ENCODE peak calls at places on chromosomes 4 and X, in nine cellular contexts. One of them, this sample, is unnamed.

GRCh38 chr4:124650614-124651013 is 61.9 kb downstream of the ANKRD50 start:
- DNase-seq in K562: no peak
- DNase-seq in Calu3: no peak
- DNase-seq in A172: no peak
- DNase-seq in T-helper 1 cell: no peak
- DNase-seq in T47D: no peak
- DNase-seq in globus pallidus: no peak
- DNase-seq in naive thymus-derived CD8-positive, alpha-beta T cell: no peak
- DNase-seq in nephron progenitor cell: no peak
- DNase-seq in this sample: no peak

GRCh38 chrX:20263474-20263873 is 3.2 kb downstream of the RPS6KA3 start:
- DNase-seq in naive thymus-derived CD8-positive, alpha-beta T cell: no peak
- DNase-seq in T47D: no peak
- DNase-seq in T-helper 1 cell: no peak
- DNase-seq in A172: peak
- DNase-seq in K562: peak
- DNase-seq in nephron progenitor cell: no peak
- DNase-seq in globus pallidus: no peak
- DNase-seq in Calu3: no peak
- DNase-seq in this sample: no peak

GRCh38 chrX:47460561-47460960 is 22.5 kb downstream of the ZNF41 start:
- DNase-seq in T47D: no peak
- DNase-seq in Calu3: no peak
- DNase-seq in K562: no peak
- DNase-seq in A172: no peak
- DNase-seq in naive thymus-derived CD8-positive, alpha-beta T cell: no peak
- DNase-seq in globus pallidus: no peak
- DNase-seq in T-helper 1 cell: no peak
- DNase-seq in nephron progenitor cell: no peak
- DNase-seq in this sample: no peak

GRCh38 chr4:169009281-169010124 is 552 bp downstream of the CBR4 start:
- DNase-seq in nephron progenitor cell: peak
- DNase-seq in K562: peak
- DNase-seq in globus pallidus: peak
- DNase-seq in T47D: peak
- DNase-seq in naive thymus-derived CD8-positive, alpha-beta T cell: peak
- DNase-seq in Calu3: peak
- DNase-seq in A172: peak
- DNase-seq in T-helper 1 cell: peak
- DNase-seq in this sample: peak

GRCh38 chr4:61406677-61407076 is 206.6 kb downstream of the ADGRL3 start:
- DNase-seq in nephron progenitor cell: no peak
- DNase-seq in globus pallidus: no peak
- DNase-seq in T47D: no peak
- DNase-seq in Calu3: no peak
- DNase-seq in A172: no peak
- DNase-seq in T-helper 1 cell: no peak
- DNase-seq in naive thymus-derived CD8-positive, alpha-beta T cell: no peak
- DNase-seq in K562: no peak
- DNase-seq in this sample: no peak

GRCh38 chrX:45505214-45505613 is 304.5 kb upstream of the DIPK2B start:
- DNase-seq in nephron progenitor cell: no peak
- DNase-seq in T47D: no peak
- DNase-seq in A172: peak
- DNase-seq in Calu3: no peak
- DNase-seq in naive thymus-derived CD8-positive, alpha-beta T cell: no peak
- DNase-seq in T-helper 1 cell: no peak
- DNase-seq in globus pallidus: no peak
- DNase-seq in K562: no peak
- DNase-seq in this sample: peak

GRCh38 chr4:111943796-111944203 is 201.5 kb upstream of the FAM241A start:
- DNase-seq in T47D: peak
- DNase-seq in K562: peak
- DNase-seq in globus pallidus: no peak
- DNase-seq in nephron progenitor cell: peak
- DNase-seq in A172: peak
- DNase-seq in naive thymus-derived CD8-positive, alpha-beta T cell: no peak
- DNase-seq in T-helper 1 cell: no peak
- DNase-seq in Calu3: peak
- DNase-seq in this sample: peak

GRCh38 chr4:106707776-106708603 is 328.1 kb downstream of the DKK2 start:
- DNase-seq in T47D: no peak
- DNase-seq in T-helper 1 cell: no peak
- DNase-seq in Calu3: peak
- DNase-seq in K562: no peak
- DNase-seq in globus pallidus: peak
- DNase-seq in A172: peak
- DNase-seq in naive thymus-derived CD8-positive, alpha-beta T cell: no peak
- DNase-seq in nephron progenitor cell: no peak
- DNase-seq in this sample: peak

GRCh38 chrX:131305926-131306325 is 16.8 kb upstream of the IGSF1 start:
- DNase-seq in T-helper 1 cell: no peak
- DNase-seq in K562: no peak
- DNase-seq in A172: no peak
- DNase-seq in T47D: no peak
- DNase-seq in globus pallidus: no peak
- DNase-seq in naive thymus-derived CD8-positive, alpha-beta T cell: no peak
- DNase-seq in nephron progenitor cell: no peak
- DNase-seq in Calu3: no peak
- DNase-seq in this sample: no peak

GRCh38 chr4:66911898-66912297 is 633.4 kb downstream of the CENPC start:
- DNase-seq in K562: no peak
- DNase-seq in globus pallidus: no peak
- DNase-seq in A172: peak
- DNase-seq in T47D: no peak
- DNase-seq in nephron progenitor cell: no peak
- DNase-seq in T-helper 1 cell: no peak
- DNase-seq in Calu3: no peak
- DNase-seq in naive thymus-derived CD8-positive, alpha-beta T cell: no peak
- DNase-seq in this sample: no peak

GRCh38 chr4:122838034-122838433 is 11.4 kb downstream of the FGF2 start:
- DNase-seq in Calu3: no peak
- DNase-seq in A172: no peak
- DNase-seq in naive thymus-derived CD8-positive, alpha-beta T cell: no peak
- DNase-seq in K562: no peak
- DNase-seq in globus pallidus: no peak
- DNase-seq in T47D: no peak
- DNase-seq in nephron progenitor cell: no peak
- DNase-seq in T-helper 1 cell: no peak
- DNase-seq in this sample: no peak

GRCh38 chr4:57156242-57156990 is 46.2 kb upstream of the IGFBP7 start:
- DNase-seq in nephron progenitor cell: no peak
- DNase-seq in A172: peak
- DNase-seq in Calu3: no peak
- DNase-seq in globus pallidus: no peak
- DNase-seq in naive thymus-derived CD8-positive, alpha-beta T cell: no peak
- DNase-seq in T47D: no peak
- DNase-seq in T-helper 1 cell: no peak
- DNase-seq in K562: no peak
- DNase-seq in this sample: no peak

GRCh38 chrX:77346859-77347258 is 100.3 kb upstream of the FGF16 start:
- DNase-seq in A172: no peak
- DNase-seq in T-helper 1 cell: no peak
- DNase-seq in globus pallidus: no peak
- DNase-seq in T47D: no peak
- DNase-seq in Calu3: no peak
- DNase-seq in naive thymus-derived CD8-positive, alpha-beta T cell: no peak
- DNase-seq in K562: no peak
- DNase-seq in nephron progenitor cell: no peak
- DNase-seq in this sample: no peak

GRCh38 chr4:31557444-31557843 is 837.3 kb downstream of the PCDH7 start:
- DNase-seq in A172: peak
- DNase-seq in K562: peak
- DNase-seq in nephron progenitor cell: no peak
- DNase-seq in T47D: peak
- DNase-seq in globus pallidus: no peak
- DNase-seq in Calu3: no peak
- DNase-seq in naive thymus-derived CD8-positive, alpha-beta T cell: no peak
- DNase-seq in T-helper 1 cell: no peak
- DNase-seq in this sample: no peak

GRCh38 chr4:14222630-14223029 is 595.1 kb upstream of the BOD1L1 start:
- DNase-seq in K562: no peak
- DNase-seq in A172: no peak
- DNase-seq in naive thymus-derived CD8-positive, alpha-beta T cell: no peak
- DNase-seq in globus pallidus: no peak
- DNase-seq in Calu3: no peak
- DNase-seq in nephron progenitor cell: no peak
- DNase-seq in T47D: no peak
- DNase-seq in T-helper 1 cell: no peak
- DNase-seq in this sample: no peak

GRCh38 chr4:150205016-150205415 is 126.8 kb downstream of the DCLK2 start:
- DNase-seq in nephron progenitor cell: no peak
- DNase-seq in globus pallidus: no peak
- DNase-seq in K562: no peak
- DNase-seq in T47D: no peak
- DNase-seq in naive thymus-derived CD8-positive, alpha-beta T cell: no peak
- DNase-seq in T-helper 1 cell: no peak
- DNase-seq in A172: no peak
- DNase-seq in Calu3: no peak
- DNase-seq in this sample: no peak

GRCh38 chr4:155796031-155796430 is 37.2 kb downstream of the GUCY1B1 start:
- DNase-seq in T47D: peak
- DNase-seq in nephron progenitor cell: no peak
- DNase-seq in T-helper 1 cell: no peak
- DNase-seq in globus pallidus: no peak
- DNase-seq in A172: peak
- DNase-seq in Calu3: no peak
- DNase-seq in naive thymus-derived CD8-positive, alpha-beta T cell: no peak
- DNase-seq in K562: no peak
- DNase-seq in this sample: peak

GRCh38 chrX:154008521-154008920 is 11.2 kb downstream of the IRAK1 start:
- DNase-seq in T-helper 1 cell: no peak
- DNase-seq in Calu3: no peak
- DNase-seq in A172: no peak
- DNase-seq in naive thymus-derived CD8-positive, alpha-beta T cell: no peak
- DNase-seq in K562: no peak
- DNase-seq in nephron progenitor cell: no peak
- DNase-seq in globus pallidus: no peak
- DNase-seq in T47D: no peak
- DNase-seq in this sample: no peak

This sample was measured in AG08395.